ENCODE peak calls at places on chromosomes 1 and 21, in four cellular contexts. T is K562, Z is HL-60, Y is GM12878. A is an unnamed sample.

GRCh38 chr1:228101614-228101993 is 1.5 kb downstream of the C1orf35 start:
- DNase-seq in T (peak), Z (no peak), Y (no peak), A (no peak)

GRCh38 chr1:7526196-7526866 is 244.8 kb upstream of the VAMP3 start:
- DNase-seq in T (no peak), Z (no peak), Y (no peak), A (no peak)

GRCh38 chr1:39113109-39113743 is 87.1 kb downstream of the NDUFS5 start:
- DNase-seq in T (no peak), Z (no peak), Y (no peak), A (no peak)

GRCh38 chr1:15696956-15697521 is 12.9 kb downstream of the PLEKHM2 start:
- DNase-seq in T (no peak), Z (no peak), Y (peak), A (peak)

GRCh38 chr1:54124472-54124871 is 28.3 kb downstream of the CDCP2 start:
- DNase-seq in T (no peak), Z (no peak), Y (no peak), A (no peak)

GRCh38 chr1:16608838-16609560 is 4.4 kb downstream of the NBPF1 start:
- DNase-seq in T (no peak), Z (no peak), Y (no peak), A (no peak)

GRCh38 chr1:204464701-204465100 is 29.9 kb downstream of the PIK3C2B start:
- DNase-seq in T (no peak), Z (no peak), Y (no peak), A (no peak)

GRCh38 chr1:232209357-232209756 is 420.6 kb downstream of the SIPA1L2 start:
- DNase-seq in T (no peak), Z (no peak), Y (no peak), A (no peak)

GRCh38 chr1:68174173-68175113 is 57.9 kb downstream of the WLS start:
- DNase-seq in T (no peak), Z (no peak), Y (no peak), A (no peak)

GRCh38 chr1:202154766-202155477 is 5.5 kb downstream of the PTPN7 start:
- DNase-seq in T (peak), Z (peak), Y (no peak), A (no peak)

GRCh38 chr1:100358210-100358609 is 5.9 kb downstream of the CDC14A start:
- DNase-seq in T (no peak), Z (no peak), Y (no peak), A (no peak)

GRCh38 chr1:209589440-209589839 is 5.9 kb downstream of the CAMK1G start:
- DNase-seq in T (no peak), Z (no peak), Y (no peak), A (no peak)

GRCh38 chr1:232678185-232678886 is 48.4 kb upstream of the SIPA1L2 start:
- DNase-seq in T (no peak), Z (no peak), Y (no peak), A (no peak)

DNA sequence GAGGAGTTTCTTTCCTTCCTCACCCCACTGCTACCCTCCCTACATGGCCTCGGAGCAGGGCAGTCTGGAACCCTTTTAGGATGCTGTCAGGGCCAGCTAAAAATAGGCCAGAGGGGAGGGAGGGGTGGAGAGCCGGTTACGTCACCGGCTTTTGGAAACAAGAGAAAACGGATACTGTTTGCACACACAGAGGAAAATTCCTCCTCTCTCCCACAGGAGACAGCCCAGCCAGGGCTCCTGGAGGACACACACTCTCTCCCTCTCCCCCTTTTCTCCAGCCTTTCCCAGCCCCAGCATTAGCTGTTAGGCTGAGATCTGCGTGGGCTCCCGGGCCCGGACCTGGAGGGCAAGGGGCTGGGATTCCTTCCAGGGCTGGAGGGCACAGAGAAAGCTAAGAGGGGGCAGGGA is 20.0 kb upstream of the ALDH4A1 start:
- DNase-seq in T (no peak), Z (no peak), Y (no peak), A (no peak)
- TF ChIP-seq SPI1 in T (no peak), Z (no peak), Y (no peak), A (no peak)

GRCh38 chr1:1758692-1759455 is 19.4 kb downstream of the NADK start:
- DNase-seq in T (peak), Z (no peak), Y (no peak), A (no peak)
- TF ChIP-seq SPI1 in T (no peak), Z (no peak), Y (no peak), A (no peak)

DNA sequence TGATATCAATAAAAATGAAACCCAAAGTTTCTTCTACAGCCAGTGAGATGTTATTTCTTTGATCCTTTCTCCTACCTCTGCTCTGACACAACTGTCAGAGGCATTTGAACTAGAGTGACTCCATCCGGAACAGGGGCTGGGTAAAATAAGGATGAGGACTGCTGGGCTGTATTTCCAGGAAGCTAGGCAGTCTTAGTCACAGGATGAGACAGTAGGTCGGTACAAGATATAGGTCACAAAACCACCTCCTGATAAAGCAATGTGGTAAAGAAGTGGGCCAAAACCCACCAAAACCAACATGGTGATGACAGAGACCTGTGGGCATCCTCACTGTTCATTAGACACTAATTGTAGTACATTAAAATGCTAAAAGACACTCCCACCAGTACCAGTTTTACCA is 96.5 kb downstream of the GABPA start:
- DNase-seq in T (no peak), Z (no peak), Y (no peak), A (no peak)
- TF ChIP-seq SPI1 in T (no peak), Z (no peak), Y (no peak), A (no peak)

DNA sequence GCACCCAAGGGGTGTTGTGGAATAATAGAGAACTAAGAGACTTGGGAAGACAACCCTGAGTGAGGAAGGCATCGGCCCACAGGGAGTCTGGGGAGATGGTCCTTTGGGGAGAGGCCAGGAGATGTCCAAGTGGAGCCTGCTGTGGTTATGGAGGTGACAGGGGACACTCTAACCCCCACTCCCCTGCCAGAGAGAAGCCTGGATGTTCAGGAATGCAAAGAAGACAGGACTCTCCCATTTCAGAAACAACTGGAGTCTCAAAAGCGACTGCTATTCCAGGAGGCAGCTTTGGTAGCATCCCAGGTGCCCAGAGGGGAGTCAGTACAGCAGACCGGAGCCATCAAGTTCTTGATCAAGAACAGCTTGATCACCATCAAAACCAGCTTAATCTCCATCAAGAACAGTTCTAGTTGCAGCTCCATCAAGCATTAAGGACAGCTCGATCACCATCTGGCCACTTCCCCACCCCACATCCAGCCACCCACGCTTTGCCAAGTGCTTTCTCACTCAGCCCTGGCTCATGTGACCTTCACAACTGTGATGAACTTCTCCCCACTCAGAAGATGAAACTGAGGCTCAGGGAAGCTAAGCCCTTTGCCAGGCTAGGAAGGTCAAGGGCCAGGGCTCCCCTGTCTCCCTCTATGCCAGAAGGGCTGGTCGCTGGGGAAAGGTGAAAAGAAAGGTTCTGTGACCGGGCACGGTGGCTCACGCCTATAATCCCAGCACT is 743 bp downstream of the CD52 start:
- DNase-seq in T (no peak), Z (no peak), Y (no peak), A (no peak)
- TF ChIP-seq SPI1 in T (peak), Z (no peak), Y (peak), A (peak)

DNA sequence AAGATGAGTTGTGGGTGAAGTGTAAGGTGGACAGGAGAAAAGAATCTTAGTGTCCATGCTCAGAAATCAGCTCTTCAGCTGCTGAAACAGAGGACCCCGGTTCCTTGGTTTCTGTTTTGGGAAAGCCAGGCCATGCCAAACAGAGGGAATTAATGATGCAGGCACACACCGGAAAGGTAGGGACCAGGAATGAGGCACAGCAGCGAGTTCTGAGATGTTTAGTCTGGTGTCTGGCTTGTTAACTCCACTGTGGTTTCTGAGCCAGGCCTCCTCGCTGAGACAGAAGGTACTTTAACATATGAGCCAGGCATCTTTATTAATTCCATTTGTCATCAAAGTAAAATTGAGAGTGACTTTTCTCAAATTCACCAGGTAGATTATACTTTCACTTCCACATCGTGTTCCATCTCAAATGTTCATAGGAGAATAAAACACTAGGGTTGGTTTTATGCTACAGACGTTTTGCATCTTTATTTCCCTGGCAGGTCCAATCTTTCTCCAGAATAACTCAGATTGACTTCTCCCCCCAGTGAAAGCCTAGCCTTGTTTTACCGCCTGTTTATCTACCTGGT is 23.5 kb downstream of the LRRC8D start:
- DNase-seq in T (no peak), Z (no peak), Y (no peak), A (no peak)
- TF ChIP-seq SPI1 in T (no peak), Z (no peak), Y (no peak), A (no peak)

A was measured in GM12891.